ENCODE peak calls at places on chromosomes 4 and X, in nine cellular contexts. W, R, S, L, Z, Q, F, J and T are unnamed samples.

GRCh38 chr4:170705907-170706306 is 616.2 kb upstream of the AADAT start:
- DNase-seq in W (no peak), R (no peak), S (no peak), L (no peak), Z (peak; percentile 52), Q (no peak), F (no peak), J (no peak), T (no peak)

GRCh38 chr4:7070729-7071511 is 3.1 kb upstream of the GRPEL1 start:
- DNase-seq in W (peak; percentile 73), R (peak; percentile 81), S (peak; percentile 82), L (peak; percentile 96), Z (peak; percentile 90), Q (peak; percentile 64), F (peak; percentile 92), J (peak; percentile 89), T (peak; percentile 64)

GRCh38 chr4:120557372-120557771 is 365.2 kb downstream of the PRDM5 start:
- DNase-seq in W (peak; percentile 46), R (no peak), S (no peak), L (no peak), Z (no peak), Q (no peak), F (no peak), J (no peak), T (no peak)

GRCh38 chr4:67020079-67020807 is 525.1 kb downstream of the CENPC start:
- DNase-seq in W (peak; percentile 11), R (no peak), S (no peak), L (no peak), Z (no peak), Q (peak; percentile 6), F (no peak), J (no peak), T (no peak)

GRCh38 chr4:13331827-13332226 is 152.3 kb downstream of the RAB28 start:
- DNase-seq in W (no peak), R (no peak), S (no peak), L (no peak), Z (no peak), Q (no peak), F (no peak), J (no peak), T (no peak)

GRCh38 chr4:173517781-173518371 is 12.2 kb downstream of the HAND2 start:
- DNase-seq in W (peak; percentile 52), R (no peak), S (no peak), L (no peak), Z (no peak), Q (no peak), F (no peak), J (no peak), T (no peak)

GRCh38 chrX:131816551-131817136 is 206.5 kb upstream of the STK26 start:
- DNase-seq in W (no peak), R (peak; percentile 82), S (peak; percentile 92), L (peak; percentile 91), Z (peak; percentile 35), Q (peak; percentile 85), F (peak; percentile 65), J (peak; percentile 90), T (no peak)

GRCh38 chrX:77065896-77066295 is 381.3 kb upstream of the FGF16 start:
- DNase-seq in W (no peak), R (no peak), S (no peak), L (no peak), Z (no peak), Q (no peak), F (no peak), J (no peak), T (no peak)

GRCh38 chr4:69830529-69831269 is 29.2 kb downstream of the SULT1E1 start:
- DNase-seq in W (peak; percentile 45), R (peak; percentile 57), S (no peak), L (peak; percentile 89), Z (peak; percentile 36), Q (peak; percentile 61), F (no peak), J (no peak), T (no peak)

GRCh38 chrX:68852046-68852445 is 23.2 kb downstream of the EFNB1 start:
- DNase-seq in W (no peak), R (no peak), S (no peak), L (no peak), Z (no peak), Q (no peak), F (no peak), J (no peak), T (no peak)

GRCh38 chrX:38215141-38215540 is 5.5 kb downstream of the SRPX start:
- DNase-seq in W (peak; percentile 74), R (no peak), S (no peak), L (no peak), Z (no peak), Q (peak; percentile 65), F (no peak), J (no peak), T (no peak)

GRCh38 chr4:119139316-119139715 is 3.7 kb downstream of the MYOZ2 start:
- DNase-seq in W (peak; percentile 51), R (no peak), S (no peak), L (no peak), Z (no peak), Q (no peak), F (no peak), J (no peak), T (no peak)

GRCh38 chr4:80184053-80184790 is 13.1 kb upstream of the PRDM8 start:
- DNase-seq in W (peak; percentile 83), R (peak; percentile 78), S (peak; percentile 87), L (peak; percentile 93), Z (peak; percentile 86), Q (peak; percentile 86), F (peak; percentile 96), J (peak; percentile 84), T (no peak)

GRCh38 chr4:24768006-24768405 is 27.4 kb upstream of the SOD3 start:
- DNase-seq in W (no peak), R (no peak), S (no peak), L (no peak), Z (peak; percentile 50), Q (no peak), F (no peak), J (no peak), T (no peak)

GRCh38 chr4:120801171-120801758 is 121.3 kb downstream of the PRDM5 start:
- DNase-seq in W (peak; percentile 68), R (no peak), S (no peak), L (no peak), Z (no peak), Q (peak; percentile 60), F (no peak), J (no peak), T (no peak)

GRCh38 chr4:7371122-7371941 is 63.4 kb downstream of the PSAPL1 start:
- DNase-seq in W (peak; percentile 3), R (no peak), S (no peak), L (no peak), Z (no peak), Q (peak; percentile 36), F (no peak), J (no peak), T (no peak)

GRCh38 chrX:73668779-73669178 is 105.8 kb downstream of the CHIC1 start:
- DNase-seq in W (no peak), R (no peak), S (no peak), L (no peak), Z (no peak), Q (no peak), F (no peak), J (no peak), T (no peak)